ENCODE peak calls at places on chromosome 2, in eight cellular contexts. L is Caco-2, Z is endothelial cell of umbilical vein, H is GM23248, X is astrocyte, T is IMR-90, J is tibial nerve, V is SK-N-SH. F is an unnamed sample.

GRCh38 chr2:157777425-157777824 is 98.7 kb downstream of the ACVR1 start:
- DNase-seq in X (no peak), Z (peak; percentile 74), H (peak; percentile 70), J (peak; percentile 71), L (no peak), V (peak; percentile 39), T (peak; percentile 69), F (peak; percentile 52)

GRCh38 chr2:110679865-110680264 is 2.0 kb upstream of the BUB1 start:
- DNase-seq in L (no peak), Z (no peak), X (no peak), T (no peak), H (no peak), J (no peak), V (no peak), F (no peak)

GRCh38 chr2:18455256-18455862 is 105.1 kb downstream of the RDH14 start:
- DNase-seq in H (peak; percentile 81), T (peak; percentile 89), X (peak; percentile 82), Z (no peak), J (no peak), V (peak; percentile 7), L (no peak), F (no peak)

GRCh38 chr2:104562537-104562936 is 291.4 kb upstream of the POU3F3 start:
- DNase-seq in T (no peak), X (no peak), V (no peak), J (no peak), H (no peak), Z (no peak), L (no peak), F (no peak)

GRCh38 chr2:88671786-88672427 is 19.6 kb upstream of the RPIA start:
- DNase-seq in V (peak; percentile 52), T (peak; percentile 70), J (peak; percentile 18), Z (peak; percentile 69), H (peak; percentile 81), L (no peak), X (peak; percentile 23), F (peak; percentile 12)

GRCh38 chr2:10057231-10058107 is 14.1 kb downstream of the KLF11 start:
- DNase-seq in J (no peak), V (peak; percentile 58), Z (peak; percentile 31), H (peak; percentile 90), L (peak; percentile 95), T (peak; percentile 88), X (peak; percentile 65), F (peak; percentile 69)

GRCh38 chr2:224158831-224159230 is 119.7 kb upstream of the SERPINE2 start:
- DNase-seq in T (no peak), L (no peak), V (no peak), X (no peak), Z (no peak), H (no peak), J (no peak), F (no peak)

GRCh38 chr2:163657257-163657656 is 78.6 kb downstream of the FIGN start:
- DNase-seq in L (no peak), V (no peak), Z (no peak), J (no peak), T (peak; percentile 62), X (peak; percentile 88), H (no peak), F (no peak)

GRCh38 chr2:112138143-112139032 is at the start of gene FBLN7:
- DNase-seq in J (no peak), X (no peak), Z (no peak), T (no peak), H (peak; percentile 62), L (no peak), V (peak; percentile 86), F (no peak)

GRCh38 chr2:236824836-236825235 is 255.2 kb downstream of the ACKR3 start:
- DNase-seq in H (no peak), J (no peak), T (no peak), Z (peak; percentile 18), V (no peak), X (no peak), L (peak; percentile 49), F (no peak)

GRCh38 chr2:71895320-71896161 is 252.1 kb downstream of the CYP26B1 start:
- DNase-seq in X (no peak), J (no peak), T (no peak), L (no peak), Z (no peak), H (no peak), V (no peak), F (no peak)

GRCh38 chr2:9423922-9424272 is 443 bp downstream of the CPSF3 start:
- DNase-seq in X (no peak), T (peak; percentile 34), L (no peak), V (peak; percentile 37), H (peak; percentile 70), Z (peak; percentile 67), J (no peak), F (no peak)

GRCh38 chr2:170713280-170714155 is 1.6 kb upstream of the SP5 start:
- DNase-seq in X (no peak), L (no peak), V (peak; percentile 43), H (no peak), J (no peak), Z (no peak), T (no peak), F (no peak)

GRCh38 chr2:137380610-137381009 is 583.7 kb upstream of the HNMT start:
- DNase-seq in X (peak; percentile 17), Z (no peak), L (no peak), V (no peak), H (peak; percentile 39), T (no peak), J (no peak), F (no peak)

GRCh38 chr2:222709191-222709891 is 37.9 kb downstream of the MOGAT1 start:
- DNase-seq in L (peak; percentile 96), T (peak; percentile 99), H (peak; percentile 98), J (peak; percentile 68), Z (peak; percentile 95), X (peak; percentile 100), V (no peak), F (peak; percentile 78)

GRCh38 chr2:10919776-10920606 is 8.3 kb downstream of the KCNF1 start:
- DNase-seq in J (no peak), X (no peak), H (no peak), Z (no peak), V (no peak), L (peak; percentile 10), T (no peak), F (no peak)

GRCh38 chr2:207437857-207438166 is 92.0 kb upstream of the CREB1 start:
- DNase-seq in T (no peak), L (no peak), X (no peak), V (peak; percentile 47), J (no peak), H (no peak), Z (no peak), F (no peak)

GRCh38 chr2:224039770-224040088 is 643 bp upstream of the SERPINE2 start:
- DNase-seq in J (no peak), X (no peak), H (no peak), L (no peak), T (no peak), V (no peak), Z (no peak), F (no peak)

GRCh38 chr2:197183355-197183754 is 127.2 kb downstream of the ANKRD44 start:
- DNase-seq in L (no peak), J (no peak), H (peak; percentile 34), V (no peak), X (peak; percentile 39), Z (no peak), T (peak; percentile 49), F (no peak)

GRCh38 chr2:216548901-216549321 is 50.3 kb downstream of the RPL37A start:
- DNase-seq in J (no peak), V (no peak), H (no peak), T (no peak), X (no peak), Z (no peak), L (no peak), F (no peak)

GRCh38 chr2:64018715-64019082 is 529 bp downstream of the VPS54 start:
- DNase-seq in L (peak; percentile 58), Z (no peak), H (peak; percentile 82), X (peak; percentile 32), V (no peak), T (no peak), J (peak; percentile 23), F (no peak)

GRCh38 chr2:69915050-69915945 is at the start of gene MXD1:
- DNase-seq in L (peak; percentile 47), T (no peak), V (peak; percentile 56), Z (no peak), X (no peak), H (peak; percentile 50), J (no peak), F (peak; percentile 28)

GRCh38 chr2:133346654-133347053 is 221.6 kb downstream of the NCKAP5 start:
- DNase-seq in H (peak; percentile 82), L (no peak), T (peak; percentile 93), V (no peak), J (no peak), Z (no peak), X (peak; percentile 84), F (no peak)

GRCh38 chr2:9333591-9334171 is 89.6 kb downstream of the ITGB1BP1 start:
- DNase-seq in Z (peak; percentile 84), L (peak; percentile 69), H (peak; percentile 92), X (peak; percentile 85), T (peak; percentile 91), V (peak; percentile 70), J (peak; percentile 65), F (peak; percentile 12)

GRCh38 chr2:36800381-36800780 is 103.9 kb downstream of the VIT start:
- DNase-seq in H (no peak), V (no peak), Z (no peak), X (no peak), L (no peak), J (no peak), T (no peak), F (no peak)

GRCh38 chr2:40287815-40288214 is 164.1 kb downstream of the SLC8A1 start:
- DNase-seq in J (no peak), T (no peak), L (no peak), Z (no peak), H (no peak), V (no peak), X (no peak), F (no peak)
- H3K4me3 ChIP-seq in J (no peak overlapping the region), T (no peak overlapping the region), L (no peak overlapping the region), Z (no peak overlapping the region), H (no peak overlapping the region), V (no peak overlapping the region), X (no peak overlapping the region), F (no peak overlapping the region)

DNA sequence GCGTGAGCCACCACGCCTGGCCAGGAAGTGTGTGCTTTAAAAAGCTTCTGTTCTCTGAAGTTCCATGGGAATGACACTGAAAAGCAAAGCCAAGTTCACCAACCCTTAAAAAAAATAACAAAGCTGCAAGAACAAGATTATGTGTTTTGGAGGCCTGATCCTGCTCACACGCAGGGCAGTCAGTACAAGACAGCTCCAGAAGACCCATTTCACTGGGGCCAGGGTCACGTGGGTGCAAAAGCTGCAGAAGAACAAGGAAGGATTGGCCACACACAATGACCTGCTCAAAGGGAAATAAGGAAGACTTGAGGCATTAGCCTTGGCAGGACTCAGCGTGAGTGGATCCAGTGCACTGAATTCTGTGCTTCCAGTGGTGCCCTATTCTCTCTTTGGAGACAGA is 187.9 kb downstream of the NCK2 start:
- DNase-seq in X (no peak), V (no peak), H (no peak), L (no peak), T (no peak), Z (no peak), J (no peak), F (no peak)
- H3K4me1 ChIP-seq in X (no peaks in the 10 kb centered on the region), V (peaks cover 8% of the 10 kb centered on the region), H (no peaks in the 10 kb centered on the region), L (no peaks in the 10 kb centered on the region), T (no peaks in the 10 kb centered on the region), Z (peaks cover 3% of the 10 kb centered on the region), J (peaks cover 9% of the 10 kb centered on the region), F (no peaks in the 10 kb centered on the region)

GRCh38 chr2:45540942-45541341 is 70.1 kb downstream of the SRBD1 start:
- DNase-seq in Z (no peak), V (no peak), H (no peak), J (no peak), L (no peak), T (no peak), X (no peak), F (no peak)
- H3K36me3 ChIP-seq in Z (peaks cover 7% of the 10 kb centered on the region), V (peaks cover 43% of the 10 kb centered on the region), H (peaks cover 10% of the 10 kb centered on the region), J (peaks cover 4% of the 10 kb centered on the region), L (peaks cover 10% of the 10 kb centered on the region), T (peaks cover 12% of the 10 kb centered on the region), X (peaks cover 9% of the 10 kb centered on the region), F (peaks cover 28% of the 10 kb centered on the region)

GRCh38 chr2:168642873-168643272 is 159.6 kb upstream of the NOSTRIN start:
- DNase-seq in T (no peak), H (no peak), X (no peak), J (no peak), V (no peak), Z (no peak), L (no peak), F (no peak)
- H3K4me3 ChIP-seq in T (no peak overlapping the region), H (no peak overlapping the region), X (no peak overlapping the region), J (no peak overlapping the region), V (no peak overlapping the region), Z (no peak overlapping the region), L (no peak overlapping the region), F (no peak overlapping the region)

F was measured in HAP-1.